ENCODE peak calls at places on chromosome 14, in six cellular contexts. One of them, this sample, is unnamed.

GRCh38 chr14:33754264-33754663 is 196.6 kb downstream of the EGLN3 start:
- DNase-seq in ovary: no peak
- DNase-seq in activated B cell treated with CpG ODN at 0.5 μM for 24 hours: no peak
- DNase-seq in activated CD8-positive, alpha-beta memory T cell treated with anti-CD3 and anti-CD28 coated beads for 4 hours: no peak
- DNase-seq in stimulated activated CD8-positive, alpha-beta memory T cell treated with anti-CD3 and anti-CD28 coated beads, Interleukin-15, amount 100 ng/mL, for 24 hours: no peak
- DNase-seq in T-helper 2 cell treated with Interferon-gamma antibody and Interleukin-4, amounts not matched to agents 5 μg/mL and 100 μg/mL, for 36 hours: no peak
- DNase-seq in this sample: no peak

GRCh38 chr14:88613552-88614010 is 50.7 kb downstream of the ZC3H14 start:
- DNase-seq in ovary: no peak
- DNase-seq in activated B cell treated with CpG ODN at 0.5 μM for 24 hours: no peak
- DNase-seq in activated CD8-positive, alpha-beta memory T cell treated with anti-CD3 and anti-CD28 coated beads for 4 hours: no peak
- DNase-seq in stimulated activated CD8-positive, alpha-beta memory T cell treated with anti-CD3 and anti-CD28 coated beads, Interleukin-15, amount 100 ng/mL, for 24 hours: no peak
- DNase-seq in T-helper 2 cell treated with Interferon-gamma antibody and Interleukin-4, amounts not matched to agents 5 μg/mL and 100 μg/mL, for 36 hours: no peak
- DNase-seq in this sample: no peak

GRCh38 chr14:23171251-23171975 is 12.0 kb downstream of the SLC7A8 start:
- DNase-seq in ovary: no peak
- DNase-seq in activated B cell treated with CpG ODN at 0.5 μM for 24 hours: no peak
- DNase-seq in activated CD8-positive, alpha-beta memory T cell treated with anti-CD3 and anti-CD28 coated beads for 4 hours: no peak
- DNase-seq in stimulated activated CD8-positive, alpha-beta memory T cell treated with anti-CD3 and anti-CD28 coated beads, Interleukin-15, amount 100 ng/mL, for 24 hours: no peak
- DNase-seq in T-helper 2 cell treated with Interferon-gamma antibody and Interleukin-4, amounts not matched to agents 5 μg/mL and 100 μg/mL, for 36 hours: no peak
- DNase-seq in this sample: no peak

GRCh38 chr14:92603309-92604257 is 90.0 kb downstream of the RIN3 start:
- DNase-seq in ovary: peak
- DNase-seq in activated B cell treated with CpG ODN at 0.5 μM for 24 hours: no peak
- DNase-seq in activated CD8-positive, alpha-beta memory T cell treated with anti-CD3 and anti-CD28 coated beads for 4 hours: peak
- DNase-seq in stimulated activated CD8-positive, alpha-beta memory T cell treated with anti-CD3 and anti-CD28 coated beads, Interleukin-15, amount 100 ng/mL, for 24 hours: no peak
- DNase-seq in T-helper 2 cell treated with Interferon-gamma antibody and Interleukin-4, amounts not matched to agents 5 μg/mL and 100 μg/mL, for 36 hours: no peak
- DNase-seq in this sample: no peak

GRCh38 chr14:104746951-104747481 is 5.9 kb upstream of the SIVA1 start:
- DNase-seq in ovary: no peak
- DNase-seq in activated B cell treated with CpG ODN at 0.5 μM for 24 hours: no peak
- DNase-seq in activated CD8-positive, alpha-beta memory T cell treated with anti-CD3 and anti-CD28 coated beads for 4 hours: no peak
- DNase-seq in stimulated activated CD8-positive, alpha-beta memory T cell treated with anti-CD3 and anti-CD28 coated beads, Interleukin-15, amount 100 ng/mL, for 24 hours: no peak
- DNase-seq in T-helper 2 cell treated with Interferon-gamma antibody and Interleukin-4, amounts not matched to agents 5 μg/mL and 100 μg/mL, for 36 hours: no peak
- DNase-seq in this sample: no peak

GRCh38 chr14:101112351-101113107 is 209.0 kb upstream of the RTL1 start:
- DNase-seq in ovary: no peak
- DNase-seq in activated B cell treated with CpG ODN at 0.5 μM for 24 hours: no peak
- DNase-seq in activated CD8-positive, alpha-beta memory T cell treated with anti-CD3 and anti-CD28 coated beads for 4 hours: no peak
- DNase-seq in stimulated activated CD8-positive, alpha-beta memory T cell treated with anti-CD3 and anti-CD28 coated beads, Interleukin-15, amount 100 ng/mL, for 24 hours: no peak
- DNase-seq in T-helper 2 cell treated with Interferon-gamma antibody and Interleukin-4, amounts not matched to agents 5 μg/mL and 100 μg/mL, for 36 hours: no peak
- DNase-seq in this sample: no peak

GRCh38 chr14:103628221-103628683 is 759 bp upstream of the KLC1 start:
- DNase-seq in ovary: peak
- DNase-seq in activated B cell treated with CpG ODN at 0.5 μM for 24 hours: peak
- DNase-seq in activated CD8-positive, alpha-beta memory T cell treated with anti-CD3 and anti-CD28 coated beads for 4 hours: no peak
- DNase-seq in stimulated activated CD8-positive, alpha-beta memory T cell treated with anti-CD3 and anti-CD28 coated beads, Interleukin-15, amount 100 ng/mL, for 24 hours: no peak
- DNase-seq in T-helper 2 cell treated with Interferon-gamma antibody and Interleukin-4, amounts not matched to agents 5 μg/mL and 100 μg/mL, for 36 hours: peak
- DNase-seq in this sample: peak

GRCh38 chr14:105531088-105531957 is 4.9 kb downstream of the TMEM121 start:
- DNase-seq in ovary: no peak
- DNase-seq in activated B cell treated with CpG ODN at 0.5 μM for 24 hours: no peak
- DNase-seq in activated CD8-positive, alpha-beta memory T cell treated with anti-CD3 and anti-CD28 coated beads for 4 hours: no peak
- DNase-seq in stimulated activated CD8-positive, alpha-beta memory T cell treated with anti-CD3 and anti-CD28 coated beads, Interleukin-15, amount 100 ng/mL, for 24 hours: no peak
- DNase-seq in T-helper 2 cell treated with Interferon-gamma antibody and Interleukin-4, amounts not matched to agents 5 μg/mL and 100 μg/mL, for 36 hours: no peak
- DNase-seq in this sample: no peak

GRCh38 chr14:20973501-20973900 is 16.3 kb upstream of the METTL17 start:
- DNase-seq in ovary: no peak
- DNase-seq in activated B cell treated with CpG ODN at 0.5 μM for 24 hours: no peak
- DNase-seq in activated CD8-positive, alpha-beta memory T cell treated with anti-CD3 and anti-CD28 coated beads for 4 hours: no peak
- DNase-seq in stimulated activated CD8-positive, alpha-beta memory T cell treated with anti-CD3 and anti-CD28 coated beads, Interleukin-15, amount 100 ng/mL, for 24 hours: no peak
- DNase-seq in T-helper 2 cell treated with Interferon-gamma antibody and Interleukin-4, amounts not matched to agents 5 μg/mL and 100 μg/mL, for 36 hours: no peak
- DNase-seq in this sample: no peak

GRCh38 chr14:104657563-104658324 is 31.7 kb upstream of the INF2 start:
- DNase-seq in ovary: no peak
- DNase-seq in activated B cell treated with CpG ODN at 0.5 μM for 24 hours: peak
- DNase-seq in activated CD8-positive, alpha-beta memory T cell treated with anti-CD3 and anti-CD28 coated beads for 4 hours: no peak
- DNase-seq in stimulated activated CD8-positive, alpha-beta memory T cell treated with anti-CD3 and anti-CD28 coated beads, Interleukin-15, amount 100 ng/mL, for 24 hours: no peak
- DNase-seq in T-helper 2 cell treated with Interferon-gamma antibody and Interleukin-4, amounts not matched to agents 5 μg/mL and 100 μg/mL, for 36 hours: no peak
- DNase-seq in this sample: no peak

GRCh38 chr14:95895720-95896119 is 19.1 kb downstream of the TUNAR start:
- DNase-seq in ovary: no peak
- DNase-seq in activated B cell treated with CpG ODN at 0.5 μM for 24 hours: no peak
- DNase-seq in activated CD8-positive, alpha-beta memory T cell treated with anti-CD3 and anti-CD28 coated beads for 4 hours: no peak
- DNase-seq in stimulated activated CD8-positive, alpha-beta memory T cell treated with anti-CD3 and anti-CD28 coated beads, Interleukin-15, amount 100 ng/mL, for 24 hours: no peak
- DNase-seq in T-helper 2 cell treated with Interferon-gamma antibody and Interleukin-4, amounts not matched to agents 5 μg/mL and 100 μg/mL, for 36 hours: no peak
- DNase-seq in this sample: no peak

GRCh38 chr14:104294628-104294982 is 156.2 kb downstream of the KIF26A start:
- DNase-seq in ovary: peak
- DNase-seq in activated B cell treated with CpG ODN at 0.5 μM for 24 hours: no peak
- DNase-seq in activated CD8-positive, alpha-beta memory T cell treated with anti-CD3 and anti-CD28 coated beads for 4 hours: no peak
- DNase-seq in stimulated activated CD8-positive, alpha-beta memory T cell treated with anti-CD3 and anti-CD28 coated beads, Interleukin-15, amount 100 ng/mL, for 24 hours: no peak
- DNase-seq in T-helper 2 cell treated with Interferon-gamma antibody and Interleukin-4, amounts not matched to agents 5 μg/mL and 100 μg/mL, for 36 hours: no peak
- DNase-seq in this sample: peak

GRCh38 chr14:93207468-93208308 is 632 bp downstream of the UBR7 start:
- DNase-seq in ovary: no peak
- DNase-seq in activated B cell treated with CpG ODN at 0.5 μM for 24 hours: no peak
- DNase-seq in activated CD8-positive, alpha-beta memory T cell treated with anti-CD3 and anti-CD28 coated beads for 4 hours: no peak
- DNase-seq in stimulated activated CD8-positive, alpha-beta memory T cell treated with anti-CD3 and anti-CD28 coated beads, Interleukin-15, amount 100 ng/mL, for 24 hours: no peak
- DNase-seq in T-helper 2 cell treated with Interferon-gamma antibody and Interleukin-4, amounts not matched to agents 5 μg/mL and 100 μg/mL, for 36 hours: peak
- DNase-seq in this sample: no peak

GRCh38 chr14:101127239-101127638 is 223.7 kb upstream of the RTL1 start:
- DNase-seq in ovary: no peak
- DNase-seq in activated B cell treated with CpG ODN at 0.5 μM for 24 hours: no peak
- DNase-seq in activated CD8-positive, alpha-beta memory T cell treated with anti-CD3 and anti-CD28 coated beads for 4 hours: no peak
- DNase-seq in stimulated activated CD8-positive, alpha-beta memory T cell treated with anti-CD3 and anti-CD28 coated beads, Interleukin-15, amount 100 ng/mL, for 24 hours: no peak
- DNase-seq in T-helper 2 cell treated with Interferon-gamma antibody and Interleukin-4, amounts not matched to agents 5 μg/mL and 100 μg/mL, for 36 hours: no peak
- DNase-seq in this sample: peak

GRCh38 chr14:92651793-92652382 is 96.5 kb downstream of the LGMN start:
- DNase-seq in ovary: peak
- DNase-seq in activated B cell treated with CpG ODN at 0.5 μM for 24 hours: no peak
- DNase-seq in activated CD8-positive, alpha-beta memory T cell treated with anti-CD3 and anti-CD28 coated beads for 4 hours: no peak
- DNase-seq in stimulated activated CD8-positive, alpha-beta memory T cell treated with anti-CD3 and anti-CD28 coated beads, Interleukin-15, amount 100 ng/mL, for 24 hours: no peak
- DNase-seq in T-helper 2 cell treated with Interferon-gamma antibody and Interleukin-4, amounts not matched to agents 5 μg/mL and 100 μg/mL, for 36 hours: peak
- DNase-seq in this sample: no peak

GRCh38 chr14:101761881-101762529 is 496 bp downstream of the PPP2R5C start:
- DNase-seq in ovary: peak
- DNase-seq in activated B cell treated with CpG ODN at 0.5 μM for 24 hours: no peak
- DNase-seq in activated CD8-positive, alpha-beta memory T cell treated with anti-CD3 and anti-CD28 coated beads for 4 hours: peak
- DNase-seq in stimulated activated CD8-positive, alpha-beta memory T cell treated with anti-CD3 and anti-CD28 coated beads, Interleukin-15, amount 100 ng/mL, for 24 hours: no peak
- DNase-seq in T-helper 2 cell treated with Interferon-gamma antibody and Interleukin-4, amounts not matched to agents 5 μg/mL and 100 μg/mL, for 36 hours: peak
- DNase-seq in this sample: peak

This sample was measured in mesothelial cell of epicardium.